ENCODE peak calls at places on chromosomes 7 and 10, in four cellular contexts. One of them, this sample, is unnamed. For H3K4me1 and H3K36me3, the result is how much of the 10 kb centered on the place peaks cover.

GRCh38 chr10:110170142-110170887 is 37.1 kb upstream of the MXI1 start:
- DNase-seq in heart right ventricle: no peak
- DNase-seq in K562: no peak
- DNase-seq in SJSA1: peak
- DNase-seq in this sample: no peak

GRCh38 chr10:97792058-97792721 is 20.4 kb upstream of the SFRP5 start:
- DNase-seq in heart right ventricle: peak
- DNase-seq in K562: peak
- DNase-seq in SJSA1: peak
- DNase-seq in this sample: peak

GRCh38 chr10:127984944-127985343 is 78.0 kb downstream of the PTPRE start:
- DNase-seq in heart right ventricle: no peak
- DNase-seq in K562: no peak
- DNase-seq in SJSA1: no peak
- DNase-seq in this sample: no peak

GRCh38 chr7:123208793-123209192 is 9.0 kb upstream of the SLC13A1 start:
- DNase-seq in SJSA1: no peak
- DNase-seq in heart right ventricle: no peak
- DNase-seq in K562: no peak
- DNase-seq in this sample: no peak

GRCh38 chr7:6159097-6159483 is 113.3 kb downstream of the CYTH3 start:
- DNase-seq in SJSA1: no peak
- DNase-seq in K562: no peak
- DNase-seq in heart right ventricle: no peak
- DNase-seq in this sample: no peak

GRCh38 chr7:76358478-76359110 is at the start of gene YWHAG:
- DNase-seq in SJSA1: peak
- DNase-seq in heart right ventricle: peak
- DNase-seq in K562: peak
- DNase-seq in this sample: no peak

GRCh38 chr10:77927343-77928256 is 1.0 kb upstream of the DLG5 start:
- DNase-seq in SJSA1: no peak
- DNase-seq in K562: no peak
- DNase-seq in heart right ventricle: no peak
- DNase-seq in this sample: no peak

GRCh38 chr7:100584677-100585510 is 1.0 kb downstream of the LRCH4 start:
- DNase-seq in K562: peak
- DNase-seq in SJSA1: peak
- DNase-seq in heart right ventricle: no peak
- DNase-seq in this sample: no peak

GRCh38 chr10:98087309-98087708 is 47.1 kb upstream of the R3HCC1L start:
- DNase-seq in SJSA1: no peak
- DNase-seq in K562: no peak
- DNase-seq in heart right ventricle: no peak
- DNase-seq in this sample: no peak

GRCh38 chr7:45252248-45252647 is 94.7 kb downstream of the RAMP3 start:
- DNase-seq in heart right ventricle: no peak
- DNase-seq in SJSA1: no peak
- DNase-seq in K562: no peak
- DNase-seq in this sample: no peak

DNA sequence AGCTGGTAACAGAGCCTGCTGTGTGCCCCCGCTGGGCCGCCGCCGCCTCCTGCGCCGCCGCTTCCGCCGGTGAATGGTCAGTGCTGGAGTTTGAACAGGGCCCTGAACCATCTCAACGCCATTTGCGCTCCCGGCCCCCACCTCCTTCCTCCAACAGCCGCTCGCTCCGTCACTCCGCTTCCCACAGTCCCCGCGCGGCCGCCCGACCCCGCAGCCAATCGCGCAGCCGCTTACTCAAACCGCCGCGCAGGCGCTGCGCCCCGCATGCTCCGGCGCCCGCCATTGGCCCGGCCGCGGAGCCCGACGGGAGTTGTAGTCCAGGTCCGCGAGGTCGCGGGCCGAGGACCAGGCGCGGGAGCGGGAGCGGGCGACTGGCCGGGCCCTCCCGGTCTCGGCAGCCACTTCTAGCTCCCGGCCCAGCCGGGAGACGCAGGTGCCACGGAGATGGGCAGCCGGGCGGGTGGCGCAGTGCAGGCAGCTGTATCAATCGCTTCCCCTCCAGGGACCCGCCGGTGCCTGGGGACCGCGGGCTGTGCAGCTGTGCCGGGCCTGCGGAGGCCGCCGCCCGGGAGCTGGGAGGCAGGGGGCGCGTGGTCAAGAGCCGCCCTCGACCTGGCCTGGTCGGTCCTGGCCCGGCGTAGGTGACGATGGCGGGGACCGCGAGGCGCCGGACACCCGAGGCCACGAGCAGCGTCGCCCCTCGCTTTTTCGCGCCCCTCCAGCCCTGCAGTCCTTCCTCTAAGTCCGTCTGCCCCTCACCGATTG is at the start of gene WAPL:
- DNase-seq in K562: peak
- DNase-seq in SJSA1: peak
- DNase-seq in heart right ventricle: peak
- DNase-seq in this sample: peak
- H3K4me1 ChIP-seq in K562: under half
- H3K4me1 ChIP-seq in SJSA1: under half
- H3K4me1 ChIP-seq in heart right ventricle: under half
- H3K4me1 ChIP-seq in this sample: under half

GRCh38 chr7:2540133-2540532 is 15.2 kb downstream of the BRAT1 start:
- DNase-seq in K562: no peak
- DNase-seq in heart right ventricle: no peak
- DNase-seq in SJSA1: no peak
- DNase-seq in this sample: no peak

GRCh38 chr7:2542011-2542923 is 13.1 kb downstream of the BRAT1 start:
- DNase-seq in heart right ventricle: no peak
- DNase-seq in SJSA1: no peak
- DNase-seq in K562: no peak
- DNase-seq in this sample: no peak

GRCh38 chr7:2539031-2540028 is 16.0 kb downstream of the BRAT1 start:
- DNase-seq in K562: no peak
- DNase-seq in SJSA1: no peak
- DNase-seq in heart right ventricle: no peak
- DNase-seq in this sample: no peak

GRCh38 chr7:2541291-2542010 is 13.9 kb downstream of the BRAT1 start:
- DNase-seq in K562: no peak
- DNase-seq in SJSA1: no peak
- DNase-seq in heart right ventricle: no peak
- DNase-seq in this sample: no peak

DNA sequence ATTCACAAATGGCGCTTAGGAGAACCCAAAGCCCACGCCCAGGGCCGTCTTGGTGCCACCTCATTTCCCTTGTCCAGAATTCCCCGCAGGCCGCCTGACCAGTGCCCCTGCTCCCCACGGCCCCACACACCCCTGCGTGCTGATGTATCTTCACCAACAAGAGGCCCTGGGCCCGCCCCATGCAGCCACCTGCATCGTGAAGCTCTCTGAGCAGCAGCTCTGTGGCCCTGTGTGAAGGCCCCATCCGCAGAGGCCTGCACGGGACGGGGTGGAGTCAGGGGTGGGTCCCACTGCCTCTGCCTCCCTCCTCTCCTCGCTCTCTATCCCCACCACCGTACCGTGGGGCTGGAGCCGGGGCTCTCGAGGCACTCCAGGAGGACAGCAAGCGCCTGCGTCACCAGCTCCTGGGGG is 14.7 kb downstream of the BRAT1 start:
- DNase-seq in K562: no peak
- DNase-seq in heart right ventricle: no peak
- DNase-seq in SJSA1: no peak
- DNase-seq in this sample: no peak
- H3K36me3 ChIP-seq in K562: half or more
- H3K36me3 ChIP-seq in heart right ventricle: half or more
- H3K36me3 ChIP-seq in SJSA1: under half
- H3K36me3 ChIP-seq in this sample: under half

DNA sequence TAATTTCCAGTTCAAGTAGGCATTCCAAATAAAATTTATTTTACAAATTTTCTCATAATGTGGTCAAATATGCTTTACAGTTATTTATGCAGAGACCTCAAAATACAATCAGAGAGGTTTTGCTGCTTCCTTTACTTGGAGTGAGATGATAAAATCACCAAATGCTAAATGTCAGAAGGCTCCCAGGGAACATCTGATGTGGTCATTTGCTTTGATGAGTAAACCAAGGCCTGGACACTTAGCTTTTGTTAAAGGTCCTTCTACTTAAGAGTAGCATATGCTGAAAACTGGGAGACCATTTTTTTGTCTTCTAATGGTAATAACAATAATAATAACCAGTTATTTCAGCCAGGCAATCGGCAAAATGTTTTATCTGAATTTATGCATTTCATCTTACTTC is 60.6 kb upstream of the AKR1E2 start:
- DNase-seq in heart right ventricle: no peak
- DNase-seq in SJSA1: no peak
- DNase-seq in K562: no peak
- DNase-seq in this sample: no peak
- H3K27ac ChIP-seq in heart right ventricle: no peak
- H3K27ac ChIP-seq in SJSA1: no peak
- H3K27ac ChIP-seq in K562: no peak
- H3K27ac ChIP-seq in this sample: no peak

GRCh38 chr10:92737484-92737883 is 47.7 kb downstream of the HHEX start:
- DNase-seq in heart right ventricle: no peak
- DNase-seq in SJSA1: no peak
- DNase-seq in K562: no peak
- DNase-seq in this sample: no peak
- H3K4me1 ChIP-seq in heart right ventricle: under half
- H3K4me1 ChIP-seq in SJSA1: under half
- H3K4me1 ChIP-seq in K562: under half
- H3K4me1 ChIP-seq in this sample: under half

GRCh38 chr10:58399410-58399809 is 14.2 kb downstream of the TFAM start:
- DNase-seq in heart right ventricle: no peak
- DNase-seq in SJSA1: no peak
- DNase-seq in K562: no peak
- DNase-seq in this sample: no peak
- H3K36me3 ChIP-seq in heart right ventricle: under half
- H3K36me3 ChIP-seq in SJSA1: under half
- H3K36me3 ChIP-seq in K562: under half
- H3K36me3 ChIP-seq in this sample: under half

DNA sequence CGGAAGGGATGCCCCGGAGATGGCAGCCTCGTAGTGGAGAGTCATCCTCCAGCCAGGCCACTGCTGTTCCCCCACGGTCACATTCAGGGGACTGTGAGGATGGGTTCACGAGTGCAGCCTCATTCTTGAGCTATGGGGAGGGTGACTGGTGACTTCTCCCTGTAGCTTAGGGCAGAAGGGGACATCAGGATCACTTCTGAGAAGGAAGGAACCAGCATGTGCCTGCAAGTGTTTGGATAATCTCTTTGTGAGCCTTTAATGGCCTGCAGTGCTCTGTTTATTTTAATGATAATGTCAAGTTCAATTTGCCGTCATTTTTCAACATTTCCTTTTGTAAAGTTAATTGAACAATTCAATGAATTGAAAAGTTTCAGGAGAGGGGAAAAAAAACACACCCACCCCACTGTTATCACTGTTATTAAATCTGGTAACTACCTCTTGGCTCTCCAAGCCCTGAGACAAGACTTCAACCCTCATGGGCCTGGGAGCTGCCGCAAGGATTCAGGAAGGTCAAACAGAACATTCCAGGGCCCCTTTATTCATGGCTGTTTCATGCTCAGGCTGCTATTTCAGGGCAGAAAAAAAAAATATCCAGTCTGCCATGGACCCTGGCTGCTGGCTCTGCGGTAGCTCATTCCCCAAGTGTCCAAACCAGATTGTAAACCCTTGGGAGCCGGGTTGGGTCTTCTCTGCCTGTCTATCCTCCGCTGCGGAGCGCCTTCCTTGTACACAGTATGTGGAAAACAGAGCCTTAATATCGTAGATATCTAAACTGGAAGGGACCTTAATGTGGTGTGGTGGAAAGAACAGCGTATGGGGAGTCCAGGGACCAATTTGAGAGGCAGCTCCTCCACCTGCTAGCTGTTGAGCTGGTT is 100.4 kb downstream of the CDH23 start:
- DNase-seq in K562: no peak
- DNase-seq in SJSA1: no peak
- DNase-seq in heart right ventricle: no peak
- DNase-seq in this sample: no peak
- H3K27ac ChIP-seq in K562: no peak
- H3K27ac ChIP-seq in SJSA1: no peak
- H3K27ac ChIP-seq in heart right ventricle: no peak
- H3K27ac ChIP-seq in this sample: no peak

GRCh38 chr10:79082631-79083581 is 14.1 kb downstream of the ZMIZ1 start:
- DNase-seq in SJSA1: no peak
- DNase-seq in K562: peak
- DNase-seq in heart right ventricle: no peak
- DNase-seq in this sample: no peak
- H3K4me1 ChIP-seq in SJSA1: half or more
- H3K4me1 ChIP-seq in K562: half or more
- H3K4me1 ChIP-seq in heart right ventricle: half or more
- H3K4me1 ChIP-seq in this sample: under half

GRCh38 chr10:103083266-103083976 is 109.7 kb downstream of the NT5C2 start:
- DNase-seq in SJSA1: no peak
- DNase-seq in heart right ventricle: no peak
- DNase-seq in K562: no peak
- DNase-seq in this sample: no peak
- H3K36me3 ChIP-seq in SJSA1: under half
- H3K36me3 ChIP-seq in heart right ventricle: half or more
- H3K36me3 ChIP-seq in K562: under half
- H3K36me3 ChIP-seq in this sample: under half

DNA sequence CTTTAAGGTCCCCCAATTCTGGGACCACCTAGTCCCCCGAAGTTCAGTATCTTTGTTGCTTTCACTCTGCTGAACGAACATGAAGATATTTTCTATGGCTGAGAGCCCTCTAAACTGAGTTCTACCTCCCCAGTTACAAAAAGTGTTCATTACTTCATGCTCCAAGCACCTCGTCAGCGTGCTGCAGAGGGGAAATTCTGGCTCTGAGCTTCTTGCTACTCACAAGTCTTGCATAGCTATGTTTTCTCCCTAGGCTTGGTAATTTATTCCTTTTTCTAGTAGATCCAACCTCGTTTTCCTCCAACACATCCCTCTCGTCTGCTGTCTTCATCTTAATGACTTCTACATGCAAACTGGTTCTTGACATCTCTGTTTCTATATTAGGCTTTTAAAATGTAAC is 1034.4 kb downstream of the REEP3 start:
- DNase-seq in SJSA1: no peak
- DNase-seq in K562: no peak
- DNase-seq in heart right ventricle: no peak
- DNase-seq in this sample: no peak
- H3K27ac ChIP-seq in SJSA1: no peak
- H3K27ac ChIP-seq in K562: no peak
- H3K27ac ChIP-seq in heart right ventricle: no peak
- H3K27ac ChIP-seq in this sample: no peak

This sample was measured in naive thymus-derived CD4-positive, alpha-beta T cell.